ENCODE peak calls at places on chromosome 20, in four cellular contexts. L is ovary, V is non-pigmented ciliary epithelial cell, T is NCI-H1105. Q is an unnamed sample.

GRCh38 chr20:15297059-15297875 is 959.9 kb upstream of the FLRT3 start:
- DNase-seq in V (no peak), T (peak; percentile 93), L (no peak), Q (no peak)

GRCh38 chr20:2005831-2006426 is 12.1 kb upstream of the PDYN start:
- DNase-seq in V (peak; percentile 23), L (peak; percentile 27), T (no peak), Q (peak; percentile 86)

GRCh38 chr20:5156670-5157448 is 30.1 kb downstream of the CDS2 start:
- DNase-seq in V (no peak), T (no peak), L (no peak), Q (no peak)

GRCh38 chr20:50286609-50287008 is 96.0 kb downstream of the CEBPB start:
- DNase-seq in T (no peak), V (peak; percentile 66), L (peak; percentile 83), Q (peak; percentile 88)

GRCh38 chr20:1469925-1470571 is 3.4 kb upstream of the NSFL1C start:
- DNase-seq in V (peak; percentile 96), T (peak; percentile 37), L (peak; percentile 27), Q (peak; percentile 91)

GRCh38 chr20:61443541-61444126 is 191.6 kb downstream of the CDH4 start:
- DNase-seq in V (no peak), L (no peak), T (no peak), Q (no peak)

GRCh38 chr20:53826597-53827291 is 233.1 kb upstream of the ZNF217 start:
- DNase-seq in L (no peak), V (no peak), T (no peak), Q (no peak)

GRCh38 chr20:33415948-33416347 is 14.6 kb upstream of the CDK5RAP1 start:
- DNase-seq in L (peak; percentile 29), V (no peak), T (peak; percentile 45), Q (peak; percentile 77)

GRCh38 chr20:36391456-36391855 is 85.3 kb downstream of the DLGAP4 start:
- DNase-seq in L (no peak), T (no peak), V (no peak), Q (no peak)